ENCODE peak calls at places on chromosomes 2 and 18, in seven cellular contexts. X is cardiac muscle cell, Y is tibial artery, U is lower lobe of right lung, W is Panc1, H is neuronal stem cell, I is PC-9. N is an unnamed sample. For H3K27me3, the result is how much of the 10 kb centered on the place peaks cover.

GRCh38 chr2:111120253-111121027 is at the start of gene BCL2L11:
- DNase-seq in Y (peak), H (peak), W (no peak), I (peak), X (peak), U (peak), N (peak)

GRCh38 chr2:173990970-173991819 is 26.0 kb upstream of the SP3 start:
- DNase-seq in H (no peak), I (no peak), Y (peak), U (no peak), W (no peak), X (no peak), N (peak)

GRCh38 chr2:227805578-227805977 is 8.1 kb upstream of the CCL20 start:
- DNase-seq in W (no peak), X (no peak), I (no peak), U (peak), H (no peak), Y (no peak), N (peak)

GRCh38 chr2:32051836-32052439 is 11.4 kb upstream of the SPAST start:
- DNase-seq in W (no peak), X (no peak), I (no peak), Y (no peak), U (no peak), H (no peak), N (no peak)

GRCh38 chr2:148926291-148926961 is 51.4 kb downstream of the KIF5C start:
- DNase-seq in X (peak), Y (no peak), W (peak), I (peak), H (no peak), U (peak), N (no peak)

GRCh38 chr2:126467367-126468054 is 188.4 kb upstream of the GYPC start:
- DNase-seq in W (no peak), I (no peak), H (no peak), U (no peak), Y (no peak), X (no peak), N (no peak)

GRCh38 chr2:63589148-63589972 is 597 bp downstream of the MDH1 start:
- DNase-seq in U (no peak), X (peak), I (no peak), W (no peak), Y (no peak), H (no peak), N (no peak)

GRCh38 chr2:219551863-219552381 is 8.1 kb downstream of the TMEM198 start:
- DNase-seq in I (no peak), U (no peak), H (no peak), Y (no peak), W (no peak), X (no peak), N (no peak)

GRCh38 chr18:60372598-60372997 is at the start of gene MC4R:
- DNase-seq in W (no peak), I (peak), Y (no peak), U (no peak), H (peak), X (peak), N (no peak)

GRCh38 chr18:32909798-32910561 is 137.2 kb upstream of the KLHL14 start:
- DNase-seq in H (no peak), Y (no peak), X (no peak), U (no peak), I (no peak), W (no peak), N (no peak)

GRCh38 chr2:176507736-176508135 is 238.5 kb downstream of the MTX2 start:
- DNase-seq in W (no peak), X (no peak), U (no peak), H (no peak), Y (no peak), I (peak), N (no peak)

GRCh38 chr2:106356291-106356690 is 111.9 kb downstream of the RGPD3 start:
- DNase-seq in X (no peak), U (no peak), H (no peak), W (no peak), I (no peak), Y (no peak), N (no peak)

GRCh38 chr2:174878537-174879147 is 114.4 kb upstream of the CHRNA1 start:
- DNase-seq in Y (no peak), U (no peak), W (no peak), H (no peak), X (no peak), I (peak), N (no peak)

GRCh38 chr2:6960659-6961058 is 43.4 kb downstream of the RNF144A start:
- DNase-seq in Y (peak), U (no peak), X (no peak), W (no peak), I (no peak), H (no peak), N (no peak)

GRCh38 chr2:8004250-8004681 is 677.6 kb upstream of the ID2 start:
- DNase-seq in W (no peak), Y (peak), I (no peak), X (no peak), H (no peak), U (no peak), N (no peak)

GRCh38 chr2:26363323-26363722 is 16.7 kb upstream of the ADGRF3 start:
- DNase-seq in X (no peak), Y (no peak), U (no peak), W (no peak), H (no peak), I (no peak), N (no peak)

GRCh38 chr2:74689671-74690070 is 35.6 kb downstream of the SEMA4F start:
- DNase-seq in I (no peak), W (no peak), U (no peak), H (no peak), Y (no peak), X (no peak), N (no peak)

GRCh38 chr18:74242451-74243096 is 49.2 kb downstream of the CYB5A start:
- DNase-seq in H (no peak), W (no peak), U (no peak), I (no peak), X (peak), Y (no peak), N (no peak)

GRCh38 chr2:62817995-62818713 is 112.6 kb downstream of the EHBP1 start:
- DNase-seq in Y (no peak), H (no peak), I (no peak), W (no peak), X (no peak), U (no peak), N (no peak)

GRCh38 chr18:27954226-27954625 is 222.7 kb downstream of the CDH2 start:
- DNase-seq in W (no peak), X (no peak), U (no peak), I (no peak), H (no peak), Y (no peak), N (no peak)

GRCh38 chr2:217795706-217796465 is 206.9 kb downstream of the TNS1 start:
- DNase-seq in H (no peak), U (no peak), X (no peak), Y (no peak), W (no peak), I (no peak), N (no peak)

GRCh38 chr2:46697830-46698323 is 217.7 kb downstream of the MCFD2 start:
- DNase-seq in H (no peak), Y (peak), W (no peak), U (no peak), I (no peak), X (no peak), N (no peak)

GRCh38 chr2:18362696-18363095 is 197.8 kb downstream of the RDH14 start:
- DNase-seq in X (no peak), H (no peak), U (no peak), I (no peak), W (no peak), Y (no peak), N (no peak)

GRCh38 chr2:231918501-231919330 is 7.5 kb downstream of the NPPC start:
- DNase-seq in H (no peak), U (peak), W (no peak), X (no peak), Y (peak), I (no peak), N (no peak)

GRCh38 chr2:64766841-64767669 is 113.3 kb upstream of the SERTAD2 start:
- DNase-seq in X (no peak), I (no peak), W (no peak), Y (no peak), U (no peak), H (no peak), N (no peak)

GRCh38 chr2:171531291-171531690 is 9.0 kb downstream of the CYBRD1 start:
- DNase-seq in X (no peak), H (no peak), Y (peak), I (no peak), W (no peak), U (no peak), N (no peak)

GRCh38 chr2:100832885-100833284 is 12.9 kb downstream of the NPAS2 start:
- DNase-seq in U (no peak), W (no peak), H (no peak), Y (no peak), I (no peak), X (no peak), N (no peak)

GRCh38 chr2:204673877-204674276 is 128.6 kb downstream of the PARD3B start:
- DNase-seq in X (no peak), W (no peak), H (no peak), Y (no peak), I (no peak), U (no peak), N (no peak)

GRCh38 chr2:95323347-95324155 is 26.4 kb downstream of the KCNIP3 start:
- DNase-seq in H (no peak), X (peak), U (no peak), Y (no peak), I (peak), W (no peak), N (no peak)

GRCh38 chr2:109531896-109532727 is 81.7 kb downstream of the SEPTIN10 start:
- DNase-seq in X (no peak), I (no peak), H (no peak), U (no peak), Y (no peak), W (no peak), N (no peak)

GRCh38 chr18:8952796-8953760 is 149.4 kb upstream of the NDUFV2 start:
- DNase-seq in I (no peak), X (no peak), U (no peak), W (no peak), H (no peak), Y (no peak), N (no peak)

GRCh38 chr2:142291964-142292363 is 161.1 kb upstream of the LRP1B start:
- DNase-seq in I (no peak), Y (no peak), W (no peak), X (no peak), U (no peak), H (no peak), N (no peak)

GRCh38 chr2:74527741-74528140 is 1.7 kb upstream of the DQX1 start:
- DNase-seq in Y (no peak), U (no peak), W (no peak), I (no peak), X (no peak), H (no peak), N (no peak)

GRCh38 chr2:180555391-180555965 is 424.9 kb upstream of the UBE2E3 start:
- DNase-seq in U (no peak), I (no peak), Y (no peak), X (no peak), H (no peak), W (no peak), N (no peak)

GRCh38 chr2:120344991-120345975 is 653 bp upstream of the INHBB start:
- DNase-seq in W (no peak), H (no peak), X (peak), I (peak), Y (no peak), U (no peak), N (no peak)

GRCh38 chr2:120343433-120344105 is 2.4 kb upstream of the INHBB start:
- DNase-seq in I (peak), W (peak), U (peak), H (peak), Y (peak), X (peak), N (peak)

GRCh38 chr2:120346034-120346666 is at the start of gene INHBB:
- DNase-seq in U (no peak), I (peak), H (no peak), W (no peak), X (peak), Y (no peak), N (no peak)

GRCh38 chr2:120343100-120343432 is 2.9 kb upstream of the INHBB start:
- DNase-seq in I (no peak), X (no peak), Y (no peak), U (no peak), W (no peak), H (no peak), N (no peak)

GRCh38 chr2:120344214-120344990 is 1.5 kb upstream of the INHBB start:
- DNase-seq in I (peak), H (no peak), X (peak), W (no peak), Y (no peak), U (no peak), N (no peak)
- H3K27me3 ChIP-seq in I (under half), H (half or more), X (half or more), W (under half), Y (under half), U (half or more), N (under half)

GRCh38 chr2:96485350-96485749 is 19.8 kb downstream of the NEURL3 start:
- DNase-seq in U (no peak), Y (no peak), X (no peak), I (no peak), W (no peak), H (no peak), N (no peak)
- H3K4me3 ChIP-seq in U (peak), Y (peak), X (no peak), I (no peak), W (no peak), H (no peak), N (peak)

DNA sequence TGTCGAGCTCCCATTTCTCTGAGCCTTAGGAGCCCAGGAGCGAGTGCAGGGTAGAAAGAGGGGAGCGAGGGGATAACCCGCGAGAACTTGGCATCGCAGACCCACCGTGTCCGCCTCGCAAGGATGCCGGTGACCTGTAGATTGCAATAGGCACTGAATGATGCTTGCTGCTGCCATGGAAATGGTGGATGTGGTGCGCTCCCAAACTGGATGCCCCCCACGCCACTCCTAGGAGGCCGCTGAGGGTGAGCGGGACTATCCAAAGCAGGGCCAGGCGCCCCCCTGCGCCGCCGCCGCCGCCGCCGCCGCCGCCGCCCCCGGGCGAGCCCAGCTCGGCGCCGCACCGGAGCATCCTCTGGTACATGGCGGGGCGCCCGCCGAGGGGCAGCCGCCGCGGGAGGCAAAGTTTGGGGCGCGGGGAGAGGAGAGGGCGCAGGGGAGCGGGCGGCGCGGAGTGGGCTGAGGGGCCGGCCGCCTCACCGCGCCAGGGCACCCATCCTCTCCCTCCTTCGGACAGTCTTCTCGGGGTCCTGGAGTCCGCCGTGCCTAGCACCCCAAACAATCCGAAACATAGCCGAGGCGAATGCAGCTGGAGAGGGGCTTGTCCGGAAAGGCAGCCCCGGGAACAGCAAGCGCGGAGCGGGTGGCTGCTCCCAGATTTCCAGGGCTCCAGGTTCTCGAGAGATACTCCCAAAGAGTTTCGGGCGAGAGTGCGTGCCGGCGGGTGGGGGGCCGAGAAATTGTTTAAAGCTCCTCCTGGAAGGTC is 685.2 kb downstream of the NRXN1 start:
- DNase-seq in Y (no peak), U (no peak), I (no peak), H (peak), X (peak), W (no peak), N (no peak)
- H3K27me3 ChIP-seq in Y (under half), U (under half), I (under half), H (under half), X (half or more), W (under half), N (under half)

GRCh38 chr18:34511879-34512278 is 198.2 kb upstream of the DTNA start:
- DNase-seq in U (no peak), I (no peak), W (no peak), X (no peak), Y (no peak), H (no peak), N (no peak)

GRCh38 chr18:34514238-34514637 is 195.9 kb upstream of the DTNA start:
- DNase-seq in U (no peak), W (no peak), Y (no peak), I (no peak), H (no peak), X (no peak), N (no peak)

GRCh38 chr18:34510926-34511325 is 199.2 kb upstream of the DTNA start:
- DNase-seq in W (no peak), X (no peak), I (no peak), U (no peak), Y (no peak), H (no peak), N (no peak)

GRCh38 chr18:34511435-34511834 is 198.7 kb upstream of the DTNA start:
- DNase-seq in I (no peak), U (no peak), Y (no peak), X (no peak), W (no peak), H (no peak), N (no peak)

DNA sequence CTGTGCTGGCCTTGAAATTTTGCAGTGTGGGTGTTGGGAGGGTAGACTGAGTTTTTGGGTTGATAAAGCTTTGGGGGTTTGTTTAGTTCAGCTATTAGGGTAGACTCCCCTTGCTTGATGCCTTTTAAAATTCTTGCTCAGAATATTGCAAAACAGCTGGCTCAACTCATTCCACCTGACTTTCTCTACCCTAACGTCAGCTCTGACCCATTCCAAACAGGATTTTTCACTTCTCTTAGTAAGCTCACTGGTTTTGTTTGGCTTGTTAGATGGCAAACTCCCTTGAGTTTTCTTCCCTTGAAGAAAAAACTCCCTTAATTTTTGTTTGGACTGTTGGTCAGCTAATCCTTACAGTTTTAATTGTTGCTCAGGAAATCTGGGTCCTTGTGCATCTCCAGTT is 195.1 kb upstream of the DTNA start:
- DNase-seq in I (no peak), W (no peak), X (no peak), Y (no peak), H (no peak), U (no peak), N (no peak)
- H3K4me3 ChIP-seq in I (no peak), W (no peak), X (no peak), Y (no peak), H (no peak), U (no peak), N (no peak)